ENCODE peak calls at places on chromosomes 11 and 22, in nine cellular contexts. One of them, this sample, is unnamed.

GRCh38 chr11:27187075-27187847 is 146.6 kb downstream of the BBOX1 start:
- ATAC-seq in activated T-cell treated with anti-CD3 and anti-CD28 coated beads, Interleukin-2, amount 50 U/mL, for 4 hours: no peak
- ATAC-seq in gastroesophageal sphincter: no peak
- ATAC-seq in left ventricle myocardium superior: no peak
- ATAC-seq in HCT116: no peak
- ATAC-seq in activated T-helper 17 cell treated with anti-CD3 and anti-CD28 coated beads, Interleukin-2, amount 50 U/mL, for 72 hours: no peak
- ATAC-seq in effector memory CD8-positive, alpha-beta T cell: no peak
- ATAC-seq in activated naive CD8-positive, alpha-beta T cell treated with anti-CD3 and anti-CD28 coated beads, Interleukin-2, amount 10 ng/mL, durations not matched to agents 7 days and 5 days: no peak
- ATAC-seq in GM23338: no peak
- ATAC-seq in this sample: no peak

GRCh38 chr11:100739636-100740035 is 52.5 kb downstream of the ARHGAP42 start:
- ATAC-seq in GM23338: peak
- ATAC-seq in activated naive CD8-positive, alpha-beta T cell treated with anti-CD3 and anti-CD28 coated beads, Interleukin-2, amount 10 ng/mL, durations not matched to agents 7 days and 5 days: no peak
- ATAC-seq in activated T-cell treated with anti-CD3 and anti-CD28 coated beads, Interleukin-2, amount 50 U/mL, for 4 hours: no peak
- ATAC-seq in activated T-helper 17 cell treated with anti-CD3 and anti-CD28 coated beads, Interleukin-2, amount 50 U/mL, for 72 hours: no peak
- ATAC-seq in left ventricle myocardium superior: peak
- ATAC-seq in HCT116: peak
- ATAC-seq in gastroesophageal sphincter: no peak
- ATAC-seq in effector memory CD8-positive, alpha-beta T cell: no peak
- ATAC-seq in this sample: no peak

GRCh38 chr22:19152942-19153883 is 3.1 kb upstream of the GSC2 start:
- ATAC-seq in activated T-helper 17 cell treated with anti-CD3 and anti-CD28 coated beads, Interleukin-2, amount 50 U/mL, for 72 hours: no peak
- ATAC-seq in left ventricle myocardium superior: no peak
- ATAC-seq in gastroesophageal sphincter: no peak
- ATAC-seq in activated naive CD8-positive, alpha-beta T cell treated with anti-CD3 and anti-CD28 coated beads, Interleukin-2, amount 10 ng/mL, durations not matched to agents 7 days and 5 days: no peak
- ATAC-seq in GM23338: no peak
- ATAC-seq in activated T-cell treated with anti-CD3 and anti-CD28 coated beads, Interleukin-2, amount 50 U/mL, for 4 hours: no peak
- ATAC-seq in effector memory CD8-positive, alpha-beta T cell: no peak
- ATAC-seq in HCT116: no peak
- ATAC-seq in this sample: no peak

GRCh38 chr11:34630544-34630943 is 9.7 kb downstream of the EHF start:
- ATAC-seq in HCT116: no peak
- ATAC-seq in GM23338: no peak
- ATAC-seq in activated T-cell treated with anti-CD3 and anti-CD28 coated beads, Interleukin-2, amount 50 U/mL, for 4 hours: no peak
- ATAC-seq in activated T-helper 17 cell treated with anti-CD3 and anti-CD28 coated beads, Interleukin-2, amount 50 U/mL, for 72 hours: no peak
- ATAC-seq in left ventricle myocardium superior: no peak
- ATAC-seq in gastroesophageal sphincter: no peak
- ATAC-seq in activated naive CD8-positive, alpha-beta T cell treated with anti-CD3 and anti-CD28 coated beads, Interleukin-2, amount 10 ng/mL, durations not matched to agents 7 days and 5 days: no peak
- ATAC-seq in effector memory CD8-positive, alpha-beta T cell: no peak
- ATAC-seq in this sample: peak

GRCh38 chr22:31650391-31650790 is 11.6 kb downstream of the PISD start:
- ATAC-seq in activated T-helper 17 cell treated with anti-CD3 and anti-CD28 coated beads, Interleukin-2, amount 50 U/mL, for 72 hours: no peak
- ATAC-seq in activated T-cell treated with anti-CD3 and anti-CD28 coated beads, Interleukin-2, amount 50 U/mL, for 4 hours: no peak
- ATAC-seq in activated naive CD8-positive, alpha-beta T cell treated with anti-CD3 and anti-CD28 coated beads, Interleukin-2, amount 10 ng/mL, durations not matched to agents 7 days and 5 days: no peak
- ATAC-seq in gastroesophageal sphincter: peak
- ATAC-seq in left ventricle myocardium superior: peak
- ATAC-seq in HCT116: no peak
- ATAC-seq in effector memory CD8-positive, alpha-beta T cell: no peak
- ATAC-seq in GM23338: no peak
- ATAC-seq in this sample: no peak

GRCh38 chr22:39205344-39206021 is 39.3 kb downstream of the PDGFB start:
- ATAC-seq in activated T-helper 17 cell treated with anti-CD3 and anti-CD28 coated beads, Interleukin-2, amount 50 U/mL, for 72 hours: peak
- ATAC-seq in activated naive CD8-positive, alpha-beta T cell treated with anti-CD3 and anti-CD28 coated beads, Interleukin-2, amount 10 ng/mL, durations not matched to agents 7 days and 5 days: peak
- ATAC-seq in HCT116: peak
- ATAC-seq in left ventricle myocardium superior: no peak
- ATAC-seq in GM23338: no peak
- ATAC-seq in activated T-cell treated with anti-CD3 and anti-CD28 coated beads, Interleukin-2, amount 50 U/mL, for 4 hours: peak
- ATAC-seq in gastroesophageal sphincter: peak
- ATAC-seq in effector memory CD8-positive, alpha-beta T cell: peak
- ATAC-seq in this sample: peak

GRCh38 chr11:124918950-124919349 is at the start of gene HEPN1:
- ATAC-seq in effector memory CD8-positive, alpha-beta T cell: no peak
- ATAC-seq in gastroesophageal sphincter: no peak
- ATAC-seq in HCT116: no peak
- ATAC-seq in left ventricle myocardium superior: no peak
- ATAC-seq in activated T-helper 17 cell treated with anti-CD3 and anti-CD28 coated beads, Interleukin-2, amount 50 U/mL, for 72 hours: no peak
- ATAC-seq in activated T-cell treated with anti-CD3 and anti-CD28 coated beads, Interleukin-2, amount 50 U/mL, for 4 hours: no peak
- ATAC-seq in GM23338: no peak
- ATAC-seq in activated naive CD8-positive, alpha-beta T cell treated with anti-CD3 and anti-CD28 coated beads, Interleukin-2, amount 10 ng/mL, durations not matched to agents 7 days and 5 days: no peak
- ATAC-seq in this sample: no peak

GRCh38 chr11:115929618-115930129 is 425.5 kb upstream of the CADM1 start:
- ATAC-seq in activated naive CD8-positive, alpha-beta T cell treated with anti-CD3 and anti-CD28 coated beads, Interleukin-2, amount 10 ng/mL, durations not matched to agents 7 days and 5 days: no peak
- ATAC-seq in GM23338: no peak
- ATAC-seq in HCT116: no peak
- ATAC-seq in effector memory CD8-positive, alpha-beta T cell: no peak
- ATAC-seq in left ventricle myocardium superior: no peak
- ATAC-seq in activated T-cell treated with anti-CD3 and anti-CD28 coated beads, Interleukin-2, amount 50 U/mL, for 4 hours: no peak
- ATAC-seq in activated T-helper 17 cell treated with anti-CD3 and anti-CD28 coated beads, Interleukin-2, amount 50 U/mL, for 72 hours: no peak
- ATAC-seq in gastroesophageal sphincter: no peak
- ATAC-seq in this sample: no peak

GRCh38 chr11:112113539-112114457 is 27.1 kb downstream of the SDHD start:
- ATAC-seq in effector memory CD8-positive, alpha-beta T cell: peak
- ATAC-seq in left ventricle myocardium superior: peak
- ATAC-seq in activated T-helper 17 cell treated with anti-CD3 and anti-CD28 coated beads, Interleukin-2, amount 50 U/mL, for 72 hours: peak
- ATAC-seq in activated naive CD8-positive, alpha-beta T cell treated with anti-CD3 and anti-CD28 coated beads, Interleukin-2, amount 10 ng/mL, durations not matched to agents 7 days and 5 days: no peak
- ATAC-seq in gastroesophageal sphincter: no peak
- ATAC-seq in GM23338: peak
- ATAC-seq in HCT116: peak
- ATAC-seq in activated T-cell treated with anti-CD3 and anti-CD28 coated beads, Interleukin-2, amount 50 U/mL, for 4 hours: peak
- ATAC-seq in this sample: peak

GRCh38 chr11:112115389-112115788 is 28.7 kb downstream of the SDHD start:
- ATAC-seq in effector memory CD8-positive, alpha-beta T cell: no peak
- ATAC-seq in activated naive CD8-positive, alpha-beta T cell treated with anti-CD3 and anti-CD28 coated beads, Interleukin-2, amount 10 ng/mL, durations not matched to agents 7 days and 5 days: no peak
- ATAC-seq in activated T-helper 17 cell treated with anti-CD3 and anti-CD28 coated beads, Interleukin-2, amount 50 U/mL, for 72 hours: no peak
- ATAC-seq in activated T-cell treated with anti-CD3 and anti-CD28 coated beads, Interleukin-2, amount 50 U/mL, for 4 hours: no peak
- ATAC-seq in GM23338: no peak
- ATAC-seq in HCT116: no peak
- ATAC-seq in gastroesophageal sphincter: no peak
- ATAC-seq in left ventricle myocardium superior: no peak
- ATAC-seq in this sample: no peak